ENCODE peak calls at places on chromosomes 2 and 18, in nine cellular contexts. U, W, X, E, L, O, R, C and J are unnamed samples.

GRCh38 chr2:127575185-127575765 is 39.8 kb downstream of the MYO7B start:
- DNase-seq in U (no peak), W (no peak), X (no peak), E (no peak), L (no peak), O (no peak), R (no peak), C (peak), J (no peak)

GRCh38 chr2:39724828-39725144 is 54.3 kb downstream of the THUMPD2 start:
- DNase-seq in U (peak), W (no peak), X (no peak), E (no peak), L (no peak), O (no peak), R (no peak), C (no peak), J (no peak)

GRCh38 chr2:159146930-159147666 is 139.4 kb downstream of the WDSUB1 start:
- DNase-seq in U (no peak), W (no peak), X (peak), E (no peak), L (no peak), O (no peak), R (peak), C (no peak), J (no peak)

GRCh38 chr18:62458868-62459716 is 63.7 kb upstream of the ZCCHC2 start:
- DNase-seq in U (no peak), W (no peak), X (no peak), E (no peak), L (peak), O (no peak), R (peak), C (no peak), J (no peak)

GRCh38 chr2:240384711-240385450 is 50.6 kb upstream of the GPC1 start:
- DNase-seq in U (no peak), W (no peak), X (no peak), E (no peak), L (peak), O (no peak), R (no peak), C (no peak), J (no peak)

GRCh38 chr2:106547104-106547503 is 59.9 kb downstream of the CD8B2 start:
- DNase-seq in U (no peak), W (no peak), X (no peak), E (no peak), L (no peak), O (no peak), R (no peak), C (no peak), J (no peak)

GRCh38 chr18:30132959-30133358 is 909.6 kb downstream of the DSC3 start:
- DNase-seq in U (peak), W (no peak), X (peak), E (no peak), L (no peak), O (no peak), R (no peak), C (no peak), J (no peak)

GRCh38 chr2:178924817-178925216 is 117.6 kb upstream of the TTN start:
- DNase-seq in U (no peak), W (no peak), X (no peak), E (no peak), L (no peak), O (no peak), R (no peak), C (no peak), J (no peak)

GRCh38 chr2:68319397-68320117 is at the start of gene CNRIP1:
- DNase-seq in U (peak), W (peak), X (peak), E (peak), L (peak), O (no peak), R (peak), C (peak), J (peak)

GRCh38 chr2:108396845-108397244 is 19.1 kb downstream of the SULT1C4 start:
- DNase-seq in U (no peak), W (no peak), X (no peak), E (peak), L (no peak), O (no peak), R (no peak), C (no peak), J (no peak)

GRCh38 chr2:223469270-223470057 is 132.7 kb downstream of the SCG2 start:
- DNase-seq in U (peak), W (no peak), X (no peak), E (peak), L (peak), O (no peak), R (no peak), C (peak), J (no peak)

GRCh38 chr2:224222320-224222719 is 179.6 kb downstream of the FAM124B start:
- DNase-seq in U (peak), W (no peak), X (no peak), E (peak), L (no peak), O (no peak), R (no peak), C (no peak), J (no peak)

GRCh38 chr2:238423561-238424312 is 3.0 kb upstream of the ASB1 start:
- DNase-seq in U (peak), W (no peak), X (no peak), E (peak), L (no peak), O (no peak), R (no peak), C (no peak), J (no peak)

GRCh38 chr18:1244397-1245122 is 339.9 kb downstream of the ADCYAP1 start:
- DNase-seq in U (no peak), W (no peak), X (no peak), E (no peak), L (no peak), O (no peak), R (no peak), C (no peak), J (no peak)

GRCh38 chr2:239498576-239498975 is 97.8 kb upstream of the HDAC4 start:
- DNase-seq in U (no peak), W (no peak), X (no peak), E (no peak), L (peak), O (no peak), R (no peak), C (no peak), J (no peak)

GRCh38 chr2:133266075-133266925 is 302.0 kb downstream of the NCKAP5 start:
- DNase-seq in U (peak), W (no peak), X (no peak), E (peak), L (no peak), O (no peak), R (no peak), C (no peak), J (no peak)
- TF ChIP-seq CTCF in U (peak), W (no peak), X (no peak), E (peak), L (no peak), O (no peak), R (no peak), C (no peak), J (no peak)

GRCh38 chr2:134362751-134363150 is 108.9 kb downstream of the MGAT5 start:
- DNase-seq in U (no peak), W (no peak), X (no peak), E (no peak), L (no peak), O (no peak), R (no peak), C (no peak), J (no peak)
- TF ChIP-seq CTCF in U (no peak), W (no peak), X (no peak), E (no peak), L (no peak), O (no peak), R (no peak), C (no peak), J (no peak)

GRCh38 chr2:75481041-75481836 is 79.5 kb downstream of the EVA1A start:
- DNase-seq in U (peak), W (no peak), X (no peak), E (peak), L (no peak), O (no peak), R (no peak), C (no peak), J (no peak)
- TF ChIP-seq CTCF in U (peak), W (no peak), X (no peak), E (peak), L (no peak), O (no peak), R (no peak), C (no peak), J (no peak)

GRCh38 chr2:65382776-65383357 is 49.5 kb downstream of the SPRED2 start:
- DNase-seq in U (peak), W (no peak), X (peak), E (peak), L (peak), O (peak), R (peak), C (peak), J (peak)
- TF ChIP-seq CTCF in U (no peak), W (peak), X (peak), E (no peak), L (no peak), O (peak), R (no peak), C (peak), J (no peak)

GRCh38 chr2:182667321-182667695 is 48.7 kb upstream of the DNAJC10 start:
- DNase-seq in U (no peak), W (no peak), X (no peak), E (no peak), L (no peak), O (no peak), R (no peak), C (no peak), J (no peak)

GRCh38 chr2:182664212-182664611 is 51.8 kb upstream of the DNAJC10 start:
- DNase-seq in U (no peak), W (no peak), X (no peak), E (no peak), L (no peak), O (no peak), R (no peak), C (no peak), J (no peak)

GRCh38 chr2:182672471-182673165 is 43.4 kb upstream of the DNAJC10 start:
- DNase-seq in U (peak), W (no peak), X (peak), E (peak), L (no peak), O (no peak), R (no peak), C (no peak), J (no peak)

GRCh38 chr2:182668671-182669070 is 47.4 kb upstream of the DNAJC10 start:
- DNase-seq in U (peak), W (no peak), X (no peak), E (peak), L (no peak), O (no peak), R (peak), C (no peak), J (no peak)

DNA sequence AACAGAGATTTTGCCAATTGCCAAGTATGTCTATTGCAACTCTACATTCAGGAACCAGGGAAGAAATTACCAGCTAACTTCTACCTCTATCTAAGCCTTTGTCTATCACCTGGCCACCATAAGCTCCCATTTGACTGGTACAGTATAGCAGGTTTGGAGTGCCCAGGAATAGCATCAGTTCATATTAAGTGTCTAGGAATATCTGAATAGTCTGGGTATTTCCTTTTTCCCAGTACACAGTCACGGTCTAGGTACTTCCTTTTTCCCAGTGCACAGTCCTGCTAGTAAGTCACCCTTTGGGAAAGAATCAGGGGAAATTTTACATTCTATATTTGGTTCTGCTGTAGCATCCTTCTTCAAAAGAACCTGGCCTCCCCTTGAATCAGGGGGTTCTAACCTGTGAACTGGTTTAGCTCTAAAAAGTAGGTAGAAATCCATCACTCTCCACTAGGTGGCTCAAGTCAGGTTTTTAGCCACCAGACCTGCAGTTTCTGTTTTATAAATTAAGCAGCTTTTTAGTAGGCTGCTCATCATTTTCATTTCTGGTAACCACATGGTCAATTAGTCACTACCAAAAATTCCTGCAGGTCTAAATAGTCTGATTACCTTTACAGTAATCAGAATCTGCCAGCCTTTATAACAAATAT is 49.3 kb upstream of the DNAJC10 start:
- DNase-seq in U (peak), W (no peak), X (no peak), E (peak), L (no peak), O (peak), R (no peak), C (no peak), J (peak)
- TF ChIP-seq CTCF in U (peak), W (peak), X (peak), E (peak), L (peak), O (peak), R (no peak), C (peak), J (peak)

GRCh38 chr2:202056611-202057010 is 16.4 kb upstream of the KIAA2012 start:
- DNase-seq in U (no peak), W (no peak), X (no peak), E (no peak), L (no peak), O (no peak), R (no peak), C (no peak), J (no peak)
- TF ChIP-seq CTCF in U (peak), W (peak), X (no peak), E (peak), L (peak), O (peak), R (no peak), C (peak), J (no peak)

GRCh38 chr2:227103583-227103982 is 60.4 kb downstream of the COL4A4 start:
- DNase-seq in U (no peak), W (no peak), X (no peak), E (no peak), L (no peak), O (no peak), R (no peak), C (no peak), J (no peak)

DNA sequence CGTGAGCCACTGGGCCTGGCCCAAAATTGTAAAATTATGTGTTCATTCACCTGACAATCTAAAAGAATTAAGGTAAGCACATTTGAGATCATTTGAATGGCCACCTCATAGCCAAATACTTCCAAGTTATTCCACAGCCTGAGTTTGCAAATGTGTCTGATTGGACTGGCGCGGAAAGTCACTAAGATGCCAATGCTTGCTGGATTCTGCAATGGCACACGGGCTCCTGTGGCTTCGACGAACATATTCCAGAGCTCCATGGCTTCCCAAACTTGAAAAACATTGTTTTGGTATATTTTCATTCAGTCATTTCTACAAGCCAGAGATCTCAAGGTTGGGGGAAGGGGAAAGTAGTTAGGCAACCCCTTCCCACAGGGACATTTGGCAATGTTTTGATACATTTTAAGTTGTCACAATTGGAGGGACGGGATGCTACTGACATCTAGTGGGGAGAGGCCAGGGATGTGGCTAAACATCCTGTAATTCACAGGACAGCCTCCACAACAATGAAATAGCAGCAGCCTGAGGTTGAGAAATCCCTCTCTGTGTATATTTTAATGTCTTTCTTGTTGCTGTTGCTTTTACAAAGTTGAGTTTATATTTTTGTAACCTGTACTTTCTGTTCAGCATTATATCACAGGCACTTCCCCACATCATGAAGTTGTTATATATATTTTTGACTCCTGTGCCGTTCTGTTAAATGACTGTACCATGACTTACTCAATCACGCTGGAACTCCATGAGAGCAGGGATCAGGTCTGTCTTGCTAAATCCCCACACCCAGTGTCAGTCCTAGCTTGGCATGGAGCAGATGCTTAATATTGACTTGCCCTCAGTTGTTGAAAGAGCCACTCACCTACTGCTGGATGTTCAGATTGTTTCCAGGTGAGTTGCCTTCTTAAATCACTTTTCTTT is 56.9 kb downstream of the COL4A4 start:
- DNase-seq in U (peak), W (peak), X (peak), E (peak), L (no peak), O (peak), R (no peak), C (no peak), J (no peak)
- TF ChIP-seq CTCF in U (peak), W (peak), X (peak), E (peak), L (peak), O (peak), R (peak), C (peak), J (peak)

GRCh38 chr2:74178211-74179062 is at the start of gene MOB1A:
- DNase-seq in U (peak), W (peak), X (peak), E (peak), L (peak), O (peak), R (peak), C (peak), J (peak)

GRCh38 chr2:74177697-74178096 is 982 bp downstream of the MOB1A start:
- DNase-seq in U (no peak), W (no peak), X (no peak), E (no peak), L (no peak), O (no peak), R (no peak), C (no peak), J (no peak)

GRCh38 chr2:74174909-74175308 is 3.8 kb downstream of the MOB1A start:
- DNase-seq in U (no peak), W (no peak), X (no peak), E (no peak), L (no peak), O (no peak), R (no peak), C (no peak), J (no peak)

GRCh38 chr2:74181739-74182138 is 3.1 kb upstream of the MOB1A start:
- DNase-seq in U (no peak), W (peak), X (no peak), E (no peak), L (no peak), O (no peak), R (peak), C (no peak), J (peak)

GRCh38 chr2:74179063-74179865 is 585 bp upstream of the MOB1A start:
- DNase-seq in U (no peak), W (no peak), X (no peak), E (no peak), L (no peak), O (no peak), R (no peak), C (peak), J (no peak)
- TF ChIP-seq CTCF in U (no peak), W (peak), X (peak), E (peak), L (peak), O (peak), R (no peak), C (peak), J (peak)

DNA sequence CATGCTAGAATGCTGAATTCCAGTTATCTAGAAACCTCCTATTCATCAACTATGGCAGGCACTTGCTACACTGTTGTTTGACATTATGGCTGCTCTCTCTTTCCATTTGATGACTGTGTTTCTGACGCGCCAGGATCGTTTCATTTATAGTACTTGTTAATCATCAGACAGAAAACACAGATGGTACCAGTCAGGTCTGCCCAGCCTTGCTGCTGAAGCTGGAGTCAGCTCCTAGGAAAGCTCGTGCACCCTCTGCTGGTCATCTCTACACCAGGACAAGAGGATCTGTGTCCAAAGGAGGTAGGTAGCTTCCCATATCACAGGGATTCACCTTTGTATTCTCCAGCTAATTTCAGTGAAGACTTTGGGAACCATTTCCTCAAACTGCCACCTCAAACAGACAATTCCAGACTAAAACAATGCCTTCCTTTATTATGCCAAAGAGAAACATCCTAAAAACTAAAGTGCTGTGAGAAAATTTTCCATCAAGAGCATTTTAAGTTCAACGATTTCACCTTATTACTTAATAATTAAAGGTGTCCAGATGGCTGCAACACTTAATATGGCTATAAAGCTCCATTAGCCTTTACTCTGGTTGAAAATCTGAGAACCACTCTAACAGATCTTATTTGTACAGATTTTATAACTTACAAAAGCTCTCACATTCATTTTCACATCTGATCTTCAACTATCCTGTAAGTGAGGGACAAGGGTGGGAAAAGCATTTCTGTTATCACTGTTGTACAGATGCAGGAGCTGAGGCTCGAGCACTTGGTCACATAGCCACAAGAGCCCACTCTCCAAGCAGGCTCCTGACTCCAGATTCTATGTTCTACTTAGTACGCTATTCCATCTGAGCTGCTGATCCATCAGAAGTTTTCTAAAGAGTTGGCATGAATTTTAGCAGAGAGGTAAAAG is 17.5 kb downstream of the METTL8 start:
- DNase-seq in U (peak), W (peak), X (peak), E (peak), L (peak), O (peak), R (peak), C (peak), J (peak)
- TF ChIP-seq CTCF in U (peak), W (peak), X (peak), E (peak), L (peak), O (peak), R (peak), C (peak), J (peak)